ENCODE peak calls at places on chromosomes 12 and 14, in four cellular contexts. L is A549, M is HCT116, H is heart right ventricle. F is an unnamed sample.

GRCh38 chr12:12890815-12891645 is at the start of gene GPRC5A:
- DNase-seq in L (peak; percentile 99), M (peak; percentile 96), H (peak; percentile 74), F (peak; percentile 94)

GRCh38 chr12:104600790-104601739 is 144.3 kb downstream of the CHST11 start:
- DNase-seq in H (no peak), M (no peak), L (no peak), F (no peak)

GRCh38 chr12:47021298-47021697 is 58.1 kb upstream of the PCED1B start:
- DNase-seq in L (peak; percentile 88), M (peak; percentile 90), H (no peak), F (no peak)

GRCh38 chr14:89067293-89067972 is 243.0 kb downstream of the TTC8 start:
- DNase-seq in M (no peak), H (no peak), L (no peak), F (no peak)

GRCh38 chr12:113155641-113156040 is 6.1 kb downstream of the CFAP73 start:
- DNase-seq in M (no peak), H (no peak), L (no peak), F (no peak)

GRCh38 chr14:91416744-91417133 is 881 bp downstream of the CCDC88C start:
- DNase-seq in M (no peak), L (no peak), H (no peak), F (no peak)

GRCh38 chr12:11658796-11659195 is 9.3 kb downstream of the ETV6 start:
- DNase-seq in M (no peak), L (no peak), H (no peak), F (no peak)

GRCh38 chr12:34048714-34049113 is 26.4 kb downstream of the ALG10 start:
- DNase-seq in L (peak; percentile 4), M (no peak), H (no peak), F (no peak)

GRCh38 chr12:49410833-49411232 is 43.6 kb downstream of the SPATS2 start:
- DNase-seq in L (no peak), H (no peak), M (no peak), F (no peak)

GRCh38 chr12:51622564-51622963 is 31.5 kb downstream of the SCN8A start:
- DNase-seq in M (no peak), H (no peak), L (no peak), F (no peak)

GRCh38 chr12:120444676-120445075 is 1.5 kb downstream of the TRIAP1 start:
- DNase-seq in H (no peak), L (no peak), M (no peak), F (no peak)

GRCh38 chr12:24864796-24865125 is 84.1 kb downstream of the BCAT1 start:
- DNase-seq in H (no peak), M (no peak), L (no peak), F (no peak)

GRCh38 chr14:20477211-20477876 is 8.1 kb downstream of the PNP start:
- DNase-seq in M (no peak), H (peak; percentile 41), L (no peak), F (peak; percentile 64)

GRCh38 chr14:93316716-93317115 is 16.1 kb downstream of the BTBD7 start:
- DNase-seq in M (no peak), L (no peak), H (no peak), F (no peak)

GRCh38 chr12:24756479-24757024 is 192.3 kb downstream of the BCAT1 start:
- DNase-seq in L (no peak), M (no peak), H (no peak), F (no peak)

GRCh38 chr14:33527023-33527634 is 423.7 kb downstream of the EGLN3 start:
- DNase-seq in M (no peak), L (no peak), H (no peak), F (no peak)

GRCh38 chr14:103905861-103906456 is 22.3 kb upstream of the TDRD9 start:
- DNase-seq in H (no peak), M (no peak), L (no peak), F (no peak)

GRCh38 chr12:81668475-81668874 is 90.7 kb downstream of the PPFIA2 start:
- DNase-seq in M (peak; percentile 26), L (peak; percentile 20), H (no peak), F (no peak)

GRCh38 chr12:67355428-67356385 is 86.5 kb downstream of the CAND1 start:
- DNase-seq in L (peak; percentile 54), H (no peak), M (peak; percentile 34), F (no peak)

GRCh38 chr14:76762617-76763361 is 1.5 kb downstream of the VASH1 start:
- DNase-seq in M (no peak), H (no peak), L (no peak), F (peak; percentile 28)

GRCh38 chr12:89901906-89902648 is 193.4 kb upstream of the ATP2B1 start:
- DNase-seq in M (no peak), H (no peak), L (no peak), F (no peak)

GRCh38 chr12:101939856-101940265 is 62.5 kb downstream of the DRAM1 start:
- DNase-seq in L (peak; percentile 71), H (no peak), M (peak; percentile 51), F (peak; percentile 60)

GRCh38 chr14:35534130-35534883 is at the start of gene INSM2:
- DNase-seq in H (peak; percentile 16), L (peak; percentile 62), M (no peak), F (no peak)

GRCh38 chr12:115201928-115202327 is 518.0 kb upstream of the TBX3 start:
- DNase-seq in L (peak; percentile 27), H (no peak), M (no peak), F (no peak)

GRCh38 chr12:85632390-85632789 is 203.8 kb downstream of the RASSF9 start:
- DNase-seq in H (no peak), M (no peak), L (no peak), F (no peak)

GRCh38 chr14:105045710-105046326 is 19.4 kb downstream of the GPR132 start:
- DNase-seq in M (peak; percentile 69), H (peak; percentile 92), L (peak; percentile 87), F (peak; percentile 92)

GRCh38 chr14:44403194-44403593 is 103.9 kb downstream of the FSCB start:
- DNase-seq in H (no peak), M (no peak), L (no peak), F (no peak)

GRCh38 chr12:13234045-13234641 is 37.6 kb downstream of the EMP1 start:
- DNase-seq in M (peak; percentile 61), L (peak; percentile 72), H (no peak), F (peak; percentile 61)

GRCh38 chr12:82414926-82415325 is 56.6 kb downstream of the METTL25 start:
- DNase-seq in L (no peak), M (no peak), H (no peak), F (no peak)

GRCh38 chr14:31270196-31270772 is 62.7 kb upstream of the HECTD1 start:
- DNase-seq in H (no peak), L (peak; percentile 53), M (no peak), F (peak; percentile 41)

GRCh38 chr12:114671664-114672476 is 12.1 kb downstream of the TBX3 start:
- DNase-seq in M (no peak), H (no peak), L (no peak), F (no peak)

GRCh38 chr12:105321125-105321524 is 9.4 kb upstream of the C12orf75 start:
- DNase-seq in L (no peak), H (no peak), M (no peak), F (no peak)

GRCh38 chr14:68894802-68895201 is 84.3 kb downstream of the ACTN1 start:
- DNase-seq in M (no peak), H (no peak), L (no peak), F (no peak)
- H3K4me3 ChIP-seq in M (no peak overlapping the region), H (no peak overlapping the region), L (no peak overlapping the region), F (no peak overlapping the region)

GRCh38 chr12:124395284-124395752 is 100.4 kb downstream of the RFLNA start:
- DNase-seq in M (no peak), L (peak; percentile 78), H (no peak), F (no peak)

GRCh38 chr12:124397807-124398577 is 103.1 kb downstream of the RFLNA start:
- DNase-seq in L (no peak), H (no peak), M (no peak), F (peak; percentile 58)

GRCh38 chr12:124397399-124397679 is 102.4 kb downstream of the RFLNA start:
- DNase-seq in M (no peak), H (no peak), L (no peak), F (no peak)

GRCh38 chr12:124395986-124396385 is 101.1 kb downstream of the RFLNA start:
- DNase-seq in M (no peak), L (peak; percentile 44), H (no peak), F (no peak)

DNA sequence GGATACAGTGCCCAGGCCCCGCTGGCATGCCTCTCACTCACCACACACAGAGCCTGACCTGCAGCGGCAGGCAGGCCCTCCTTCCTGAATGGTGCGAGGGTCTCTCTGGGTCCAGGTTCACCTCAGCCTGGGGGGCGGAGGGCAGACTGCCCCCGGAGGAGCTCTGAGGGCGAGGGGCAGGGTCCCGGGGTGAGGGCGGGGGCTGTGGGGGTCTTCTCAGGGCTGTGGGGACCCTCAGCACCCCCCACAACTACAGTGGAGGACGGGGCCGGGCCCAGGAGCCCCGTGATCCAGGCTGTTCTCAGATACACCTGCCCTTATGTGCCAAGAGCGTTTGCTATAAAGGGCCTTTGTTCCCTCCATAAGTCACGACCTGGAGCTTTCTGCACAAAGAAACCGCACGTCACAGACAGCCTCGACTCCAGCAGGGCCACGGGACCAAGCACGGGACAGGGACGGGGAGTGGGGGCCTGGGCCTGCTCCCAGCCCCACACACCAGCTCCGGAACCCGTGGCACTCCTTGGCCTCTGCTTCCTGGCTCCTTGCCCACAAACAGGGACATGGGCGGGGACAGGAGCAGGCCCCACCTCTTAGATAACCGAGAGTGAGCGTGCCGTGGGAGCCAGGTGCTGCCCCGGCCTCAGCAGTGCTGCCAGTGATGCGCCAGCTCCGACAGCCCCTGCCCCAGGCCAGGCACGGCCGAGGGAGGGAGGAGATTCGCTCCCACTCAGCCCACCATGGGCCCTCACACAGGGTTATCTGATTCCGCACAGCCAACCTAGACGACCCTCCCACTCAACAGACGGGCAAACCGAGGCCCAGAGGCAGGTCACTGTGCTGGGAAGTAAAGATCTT is 101.9 kb downstream of the RFLNA start:
- DNase-seq in H (peak; percentile 55), L (peak; percentile 48), M (no peak), F (no peak)
- H3K27ac ChIP-seq in H (peak overlapping the region; percentile 26), L (peak overlapping the region; percentile 99), M (no peak overlapping the region), F (no peak overlapping the region)

GRCh38 chr12:6452245-6452731 is 446 bp downstream of the TAPBPL start:
- DNase-seq in M (no peak), L (no peak), H (no peak), F (no peak)

GRCh38 chr12:6451348-6452244 is at the start of gene TAPBPL:
- DNase-seq in H (peak; percentile 84), L (peak; percentile 47), M (no peak), F (peak; percentile 84)

GRCh38 chr12:6450091-6450868 is 1.6 kb upstream of the TAPBPL start:
- DNase-seq in H (no peak), L (no peak), M (no peak), F (no peak)

GRCh38 chr12:6450869-6451347 is 934 bp upstream of the TAPBPL start:
- DNase-seq in M (no peak), H (no peak), L (no peak), F (no peak)

GRCh38 chr12:6452908-6453630 is 1.2 kb downstream of the TAPBPL start:
- DNase-seq in H (peak; percentile 47), M (no peak), L (no peak), F (peak; percentile 37)
- H3K4me3 ChIP-seq in H (peak overlapping the region; percentile 56), M (no peak overlapping the region), L (no peak overlapping the region), F (no peak overlapping the region)

GRCh38 chr12:116248433-116248832 is 29.1 kb downstream of the MED13L start:
- DNase-seq in L (no peak), M (no peak), H (no peak), F (no peak)

GRCh38 chr12:116249938-116250337 is 27.6 kb downstream of the MED13L start:
- DNase-seq in H (no peak), L (no peak), M (no peak), F (no peak)

GRCh38 chr12:116246490-116247179 is 30.9 kb downstream of the MED13L start:
- DNase-seq in L (no peak), H (no peak), M (no peak), F (no peak)

GRCh38 chr12:116247377-116247776 is 30.1 kb downstream of the MED13L start:
- DNase-seq in M (no peak), H (no peak), L (no peak), F (no peak)

GRCh38 chr12:116248930-116249329 is 28.6 kb downstream of the MED13L start:
- DNase-seq in L (no peak), H (no peak), M (no peak), F (no peak)
- H3K27ac ChIP-seq in L (no peak overlapping the region), H (no peak overlapping the region), M (no peak overlapping the region), F (no peak overlapping the region)